ENCODE peak calls at places on chromosomes 3 and 15, in eight cellular contexts. P is suprapubic skin, L is sigmoid colon, T is transverse colon, C is GM12878, O is HepG2, J is GM23338, U is upper lobe of left lung. W is an unnamed sample.
A peak's percentile ranks its signal among the peaks of the same experiment; 100 is the strongest.

GRCh38 chr3:126469479-126469878 is 6.2 kb downstream of the ZXDC start:
- DNase-seq in O (no peak), J (no peak), L (peak; percentile 32), U (peak; percentile 81), C (no peak), P (peak; percentile 72), T (no peak), W (no peak)

GRCh38 chr3:9361691-9362388 is 1.0 kb upstream of the THUMPD3 start:
- DNase-seq in O (no peak), P (no peak), J (no peak), T (no peak), L (no peak), C (no peak), U (no peak), W (no peak)

GRCh38 chr15:95174281-95174680 is 942.9 kb downstream of the MCTP2 start:
- DNase-seq in J (no peak), U (no peak), C (no peak), P (no peak), L (peak; percentile 63), T (no peak), O (no peak), W (no peak)

GRCh38 chr3:187025656-187026320 is 95.5 kb downstream of the ST6GAL1 start:
- DNase-seq in T (no peak), P (no peak), C (peak; percentile 71), L (no peak), O (no peak), J (no peak), U (no peak), W (no peak)

GRCh38 chr3:183033746-183034145 is 53.4 kb upstream of the DCUN1D1 start:
- DNase-seq in U (no peak), J (no peak), P (no peak), T (no peak), L (no peak), O (no peak), C (no peak), W (no peak)

GRCh38 chr15:73389539-73389938 is 20.8 kb upstream of the HCN4 start:
- DNase-seq in T (no peak), U (no peak), J (peak; percentile 60), P (peak; percentile 31), C (no peak), L (no peak), O (no peak), W (no peak)

GRCh38 chr15:94229591-94230365 is 1.6 kb upstream of the MCTP2 start:
- DNase-seq in L (no peak), P (no peak), J (no peak), C (peak; percentile 70), O (no peak), T (no peak), U (no peak), W (peak; percentile 26)

GRCh38 chr3:27591811-27592210 is 107.6 kb upstream of the SLC4A7 start:
- DNase-seq in U (no peak), L (no peak), O (no peak), C (no peak), P (no peak), J (no peak), T (no peak), W (no peak)

GRCh38 chr3:160225181-160226025 is at the start of gene C3orf80:
- DNase-seq in O (peak; percentile 12), L (peak; percentile 87), J (peak; percentile 91), C (no peak), T (peak; percentile 53), P (no peak), U (peak; percentile 52), W (no peak)

GRCh38 chr3:30511524-30512278 is 94.7 kb upstream of the TGFBR2 start:
- DNase-seq in T (no peak), L (no peak), J (no peak), U (no peak), P (no peak), O (peak; percentile 83), C (no peak), W (peak; percentile 55)

GRCh38 chr3:127121850-127122249 is 71.1 kb upstream of the PRR23E start:
- DNase-seq in J (no peak), L (no peak), P (no peak), U (no peak), T (no peak), C (no peak), O (peak; percentile 45), W (no peak)

GRCh38 chr3:132445812-132446211 is 28.5 kb downstream of the DNAJC13 start:
- DNase-seq in L (no peak), C (no peak), T (no peak), U (no peak), O (no peak), P (no peak), J (peak; percentile 12), W (no peak)

GRCh38 chr3:83498617-83499016 is 1460.2 kb upstream of the CADM2 start:
- DNase-seq in U (no peak), T (no peak), J (no peak), P (no peak), C (no peak), L (no peak), O (no peak), W (no peak)

GRCh38 chr3:83500422-83500821 is 1458.4 kb upstream of the CADM2 start:
- DNase-seq in T (no peak), O (peak; percentile 80), U (no peak), J (no peak), P (no peak), C (no peak), L (no peak), W (peak; percentile 11)

DNA sequence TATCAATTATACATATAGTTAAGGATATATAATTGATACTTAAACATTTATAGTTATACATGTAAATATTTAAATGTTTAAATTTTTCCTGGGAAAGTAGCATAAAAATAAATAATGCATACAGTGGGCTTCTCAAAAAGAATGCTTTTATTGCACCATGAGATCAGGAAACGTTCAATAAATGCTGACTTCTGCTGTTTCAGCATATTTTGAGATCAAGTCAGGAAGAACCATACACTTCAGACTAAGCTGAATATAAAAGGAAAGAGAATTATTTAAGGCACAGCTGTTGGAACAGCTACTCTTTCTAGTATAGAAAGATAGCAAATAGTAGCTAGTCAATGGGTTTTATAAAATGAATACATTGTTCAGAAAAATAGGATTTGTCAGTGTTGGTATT is 1462.3 kb upstream of the CADM2 start:
- DNase-seq in U (no peak), P (no peak), O (no peak), T (no peak), J (no peak), C (no peak), L (no peak), W (no peak)
- TF ChIP-seq POLR2AphosphoS5 in U (no peak), P (no peak), O (no peak), T (no peak), J (no peak), C (no peak), L (no peak), W (no peak)

GRCh38 chr3:88318067-88318466 is 168.3 kb downstream of the C3orf38 start:
- DNase-seq in C (no peak), J (no peak), U (no peak), O (no peak), P (no peak), T (no peak), L (no peak), W (no peak)
- TF ChIP-seq POLR2AphosphoS5 in C (no peak), J (no peak), U (no peak), O (no peak), P (no peak), T (no peak), L (no peak), W (no peak)

DNA sequence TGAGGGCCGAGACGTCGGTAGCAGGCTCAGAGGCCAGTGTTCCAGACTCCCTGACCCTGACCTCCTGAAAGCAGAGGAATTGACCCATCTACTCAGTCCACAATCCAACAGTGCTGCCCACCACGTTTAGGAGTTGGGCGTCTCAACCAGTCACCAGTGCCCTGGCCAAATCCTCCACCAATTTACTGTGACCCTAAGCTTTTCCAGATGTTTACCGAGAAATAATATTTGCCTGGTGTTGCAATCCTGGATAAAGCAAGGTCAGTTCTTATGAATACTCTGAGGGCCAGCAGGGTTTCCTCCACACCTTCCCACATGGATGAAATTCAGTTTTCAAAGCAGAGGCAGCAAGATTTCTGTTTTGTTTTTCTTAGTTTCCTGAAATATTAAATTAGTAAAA is 7.5 kb upstream of the APOD start:
- DNase-seq in J (no peak), O (no peak), T (no peak), U (no peak), L (no peak), P (no peak), C (no peak), W (no peak)
- TF ChIP-seq POLR2AphosphoS5 in J (no peak), O (no peak), T (no peak), U (no peak), L (no peak), P (no peak), C (no peak), W (no peak)

DNA sequence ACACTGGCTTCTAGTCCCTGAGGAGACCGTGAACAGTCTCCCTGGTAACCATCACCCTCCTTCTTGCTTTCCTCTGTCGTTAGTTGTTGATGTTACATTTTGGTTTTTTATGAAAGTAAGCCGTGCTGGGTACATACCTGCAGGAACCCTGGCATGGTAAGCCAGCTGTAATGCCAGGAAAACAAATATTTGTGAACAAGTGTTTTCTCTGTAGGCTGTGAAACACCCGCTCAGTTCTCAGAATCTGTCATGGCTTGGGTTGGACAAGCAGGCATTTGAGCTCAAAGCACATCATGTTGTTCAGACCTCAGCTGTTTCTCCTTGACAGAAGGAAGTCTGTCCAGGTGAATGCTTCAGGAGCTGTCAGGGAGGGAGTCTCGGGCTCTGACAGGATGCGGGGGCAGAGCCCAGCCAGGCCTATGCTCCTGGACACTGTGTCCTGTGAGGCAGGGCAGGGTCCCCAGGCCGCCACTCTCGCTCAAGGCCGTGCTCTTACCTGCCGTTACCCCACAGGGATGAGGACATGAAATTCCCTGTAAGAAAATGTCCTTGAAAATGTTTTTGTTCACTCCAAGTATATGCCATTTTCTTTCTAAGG is 63.7 kb downstream of the BOC start:
- DNase-seq in T (no peak), U (no peak), L (peak; percentile 57), O (no peak), P (no peak), J (no peak), C (no peak), W (no peak)
- TF ChIP-seq POLR2AphosphoS5 in T (no peak), U (no peak), L (no peak), O (no peak), P (no peak), J (no peak), C (no peak), W (no peak)

GRCh38 chr3:50164984-50165383 is 9.9 kb downstream of the SEMA3F start:
- DNase-seq in T (no peak), U (no peak), O (no peak), C (no peak), L (no peak), P (no peak), J (no peak), W (no peak)
- TF ChIP-seq POLR2AphosphoS5 in T (no peak), U (no peak), O (no peak), C (no peak), L (no peak), P (no peak), J (no peak), W (no peak)

W was measured in HL-60.